ENCODE peak calls at places on chromosomes 5 and 9, in four cellular contexts. One of them, this sample, is unnamed.

GRCh38 chr5:10442581-10442980 is 902 bp downstream of the ROPN1L start:
- DNase-seq in psoas muscle: no peak
- DNase-seq in mesothelial cell of epicardium: no peak
- DNase-seq in type B pancreatic cell: no peak
- DNase-seq in this sample: no peak

GRCh38 chr9:87206064-87206661 is 258.9 kb upstream of the GAS1 start:
- DNase-seq in mesothelial cell of epicardium: no peak
- DNase-seq in psoas muscle: no peak
- DNase-seq in type B pancreatic cell: no peak
- DNase-seq in this sample: no peak

GRCh38 chr9:114207034-114207815 is 51.9 kb downstream of the COL27A1 start:
- DNase-seq in mesothelial cell of epicardium: peak
- DNase-seq in type B pancreatic cell: no peak
- DNase-seq in psoas muscle: peak
- DNase-seq in this sample: no peak

GRCh38 chr5:172463031-172463430 is 8.7 kb upstream of the SH3PXD2B start:
- DNase-seq in mesothelial cell of epicardium: no peak
- DNase-seq in type B pancreatic cell: no peak
- DNase-seq in psoas muscle: no peak
- DNase-seq in this sample: no peak

GRCh38 chr9:37378613-37379004 is 43.9 kb upstream of the GRHPR start:
- DNase-seq in type B pancreatic cell: no peak
- DNase-seq in psoas muscle: no peak
- DNase-seq in mesothelial cell of epicardium: no peak
- DNase-seq in this sample: no peak

GRCh38 chr5:159786901-159787691 is 129.2 kb upstream of the ADRA1B start:
- DNase-seq in mesothelial cell of epicardium: no peak
- DNase-seq in type B pancreatic cell: no peak
- DNase-seq in psoas muscle: peak
- DNase-seq in this sample: no peak

GRCh38 chr5:6158974-6159863 is 219.1 kb downstream of the MED10 start:
- DNase-seq in type B pancreatic cell: no peak
- DNase-seq in mesothelial cell of epicardium: no peak
- DNase-seq in psoas muscle: no peak
- DNase-seq in this sample: no peak

GRCh38 chr9:137301086-137301947 is 754 bp downstream of the NRARP start:
- DNase-seq in psoas muscle: peak
- DNase-seq in type B pancreatic cell: no peak
- DNase-seq in mesothelial cell of epicardium: no peak
- DNase-seq in this sample: peak

GRCh38 chr9:133505186-133505830 is 19.5 kb downstream of the MYMK start:
- DNase-seq in mesothelial cell of epicardium: no peak
- DNase-seq in type B pancreatic cell: no peak
- DNase-seq in psoas muscle: no peak
- DNase-seq in this sample: no peak

GRCh38 chr5:11182441-11183080 is 421.5 kb upstream of the DAP start:
- DNase-seq in mesothelial cell of epicardium: no peak
- DNase-seq in type B pancreatic cell: no peak
- DNase-seq in psoas muscle: no peak
- DNase-seq in this sample: peak

GRCh38 chr5:53253421-53253871 is 143.9 kb upstream of the MOCS2 start:
- DNase-seq in type B pancreatic cell: no peak
- DNase-seq in mesothelial cell of epicardium: no peak
- DNase-seq in psoas muscle: no peak
- DNase-seq in this sample: no peak

GRCh38 chr9:115275753-115276152 is 157.8 kb upstream of the TNC start:
- DNase-seq in type B pancreatic cell: no peak
- DNase-seq in psoas muscle: no peak
- DNase-seq in mesothelial cell of epicardium: no peak
- DNase-seq in this sample: no peak

GRCh38 chr9:90219548-90220118 is 423.0 kb downstream of the DIRAS2 start:
- DNase-seq in psoas muscle: no peak
- DNase-seq in type B pancreatic cell: no peak
- DNase-seq in mesothelial cell of epicardium: no peak
- DNase-seq in this sample: peak

GRCh38 chr5:38433160-38433861 is 123.1 kb downstream of the LIFR start:
- DNase-seq in psoas muscle: no peak
- DNase-seq in mesothelial cell of epicardium: no peak
- DNase-seq in type B pancreatic cell: no peak
- DNase-seq in this sample: no peak

GRCh38 chr5:14185336-14186131 is 42.4 kb downstream of the TRIO start:
- DNase-seq in psoas muscle: peak
- DNase-seq in type B pancreatic cell: no peak
- DNase-seq in mesothelial cell of epicardium: no peak
- DNase-seq in this sample: no peak

GRCh38 chr9:98846879-98847278 is 39.4 kb downstream of the GALNT12 start:
- DNase-seq in psoas muscle: no peak
- DNase-seq in type B pancreatic cell: no peak
- DNase-seq in mesothelial cell of epicardium: no peak
- DNase-seq in this sample: no peak

GRCh38 chr9:126806336-126806735 is 1.5 kb downstream of the ZBTB43 start:
- DNase-seq in psoas muscle: no peak
- DNase-seq in type B pancreatic cell: no peak
- DNase-seq in mesothelial cell of epicardium: no peak
- DNase-seq in this sample: no peak

GRCh38 chr5:147483197-147483790 is 26.6 kb downstream of the DPYSL3 start:
- DNase-seq in psoas muscle: no peak
- DNase-seq in type B pancreatic cell: no peak
- DNase-seq in mesothelial cell of epicardium: no peak
- DNase-seq in this sample: no peak

GRCh38 chr5:150513375-150514309 is 5.7 kb downstream of the NDST1 start:
- DNase-seq in psoas muscle: no peak
- DNase-seq in mesothelial cell of epicardium: no peak
- DNase-seq in type B pancreatic cell: no peak
- DNase-seq in this sample: no peak
- TF ChIP-seq CTCF in psoas muscle: no peak
- TF ChIP-seq CTCF in mesothelial cell of epicardium: no peak
- TF ChIP-seq CTCF in type B pancreatic cell: peak
- TF ChIP-seq CTCF in this sample: no peak

DNA sequence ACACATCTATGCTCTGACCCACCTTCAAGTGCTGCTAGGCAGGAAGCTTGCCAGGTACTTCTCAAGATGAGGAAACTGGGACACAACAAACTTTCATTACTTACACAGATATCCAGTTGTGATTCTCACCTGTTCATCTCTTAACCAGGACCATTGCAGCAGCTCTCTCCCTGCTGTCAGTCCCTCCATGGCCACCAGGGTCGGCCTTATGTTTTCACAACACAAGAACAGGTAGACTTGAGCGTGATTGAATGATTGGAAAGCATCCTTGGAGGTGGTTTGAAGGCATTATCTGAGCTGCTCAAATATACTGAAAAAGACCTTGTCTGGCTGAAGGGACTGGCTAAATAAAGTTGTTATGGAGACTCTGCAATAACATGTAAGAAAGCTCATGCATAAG is 94.4 kb downstream of the MTREX start:
- DNase-seq in mesothelial cell of epicardium: no peak
- DNase-seq in type B pancreatic cell: no peak
- DNase-seq in psoas muscle: no peak
- DNase-seq in this sample: peak
- TF ChIP-seq CTCF in mesothelial cell of epicardium: no peak
- TF ChIP-seq CTCF in type B pancreatic cell: peak
- TF ChIP-seq CTCF in psoas muscle: no peak
- TF ChIP-seq CTCF in this sample: no peak

GRCh38 chr5:77864997-77865396 is 88.9 kb upstream of the TBCA start:
- DNase-seq in type B pancreatic cell: no peak
- DNase-seq in psoas muscle: no peak
- DNase-seq in mesothelial cell of epicardium: no peak
- DNase-seq in this sample: no peak

GRCh38 chr5:77869115-77869798 is 93.1 kb upstream of the TBCA start:
- DNase-seq in mesothelial cell of epicardium: no peak
- DNase-seq in type B pancreatic cell: no peak
- DNase-seq in psoas muscle: no peak
- DNase-seq in this sample: no peak

GRCh38 chr5:77866198-77866597 is 90.1 kb upstream of the TBCA start:
- DNase-seq in type B pancreatic cell: no peak
- DNase-seq in mesothelial cell of epicardium: no peak
- DNase-seq in psoas muscle: no peak
- DNase-seq in this sample: no peak

GRCh38 chr5:77867914-77868313 is 91.8 kb upstream of the TBCA start:
- DNase-seq in psoas muscle: no peak
- DNase-seq in mesothelial cell of epicardium: no peak
- DNase-seq in type B pancreatic cell: no peak
- DNase-seq in this sample: no peak

DNA sequence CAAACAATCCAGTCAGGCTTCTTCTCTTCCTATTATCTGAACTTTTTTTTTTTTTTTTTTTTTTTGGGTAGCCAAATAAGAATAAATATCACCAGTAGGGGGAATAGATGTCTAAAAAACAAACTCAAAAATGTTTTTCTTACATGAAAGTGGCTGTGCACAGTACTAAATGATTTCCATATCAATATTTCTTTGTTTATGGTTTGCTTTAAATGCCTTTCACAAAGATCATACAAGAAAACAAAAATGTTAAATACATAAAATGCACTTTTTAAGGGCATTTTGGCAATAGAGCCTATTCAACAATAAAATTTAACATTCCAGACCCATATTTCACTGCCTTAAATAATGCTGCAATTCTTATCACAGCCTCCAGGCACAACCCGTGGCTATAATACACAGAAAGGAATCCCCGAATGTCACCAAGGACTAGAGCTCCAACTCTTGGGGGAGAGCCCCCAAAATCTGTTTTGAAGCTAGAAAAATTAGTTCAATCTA is 91.1 kb upstream of the TBCA start:
- DNase-seq in mesothelial cell of epicardium: no peak
- DNase-seq in psoas muscle: no peak
- DNase-seq in type B pancreatic cell: no peak
- DNase-seq in this sample: no peak
- TF ChIP-seq CTCF in mesothelial cell of epicardium: peak
- TF ChIP-seq CTCF in psoas muscle: no peak
- TF ChIP-seq CTCF in type B pancreatic cell: peak
- TF ChIP-seq CTCF in this sample: no peak

GRCh38 chr5:136064510-136064909 is 35.7 kb downstream of the TGFBI start:
- DNase-seq in type B pancreatic cell: no peak
- DNase-seq in mesothelial cell of epicardium: no peak
- DNase-seq in psoas muscle: no peak
- DNase-seq in this sample: peak
- TF ChIP-seq CTCF in type B pancreatic cell: no peak
- TF ChIP-seq CTCF in mesothelial cell of epicardium: no peak
- TF ChIP-seq CTCF in psoas muscle: peak
- TF ChIP-seq CTCF in this sample: no peak

DNA sequence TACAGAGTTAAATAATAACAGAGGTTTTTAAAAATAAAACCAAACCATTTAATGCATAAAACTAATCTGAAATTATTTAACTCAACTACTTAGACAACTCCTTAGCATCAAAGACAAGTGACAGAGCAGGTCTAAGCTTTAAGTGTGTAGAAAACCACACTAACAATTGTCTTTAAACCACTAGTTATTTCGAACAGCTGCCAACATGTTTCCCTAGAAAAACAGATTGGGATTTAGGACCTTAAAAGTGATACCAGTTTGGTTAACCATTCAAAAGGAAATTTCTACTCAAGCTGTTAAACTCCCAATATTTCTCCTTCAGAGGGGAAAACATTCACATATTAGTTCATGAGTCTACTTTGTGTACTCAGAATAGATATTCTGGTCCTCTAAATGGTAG is 208.7 kb downstream of the BNC2 start:
- DNase-seq in type B pancreatic cell: no peak
- DNase-seq in psoas muscle: no peak
- DNase-seq in mesothelial cell of epicardium: no peak
- DNase-seq in this sample: no peak
- TF ChIP-seq CTCF in type B pancreatic cell: no peak
- TF ChIP-seq CTCF in psoas muscle: no peak
- TF ChIP-seq CTCF in mesothelial cell of epicardium: no peak
- TF ChIP-seq CTCF in this sample: no peak

DNA sequence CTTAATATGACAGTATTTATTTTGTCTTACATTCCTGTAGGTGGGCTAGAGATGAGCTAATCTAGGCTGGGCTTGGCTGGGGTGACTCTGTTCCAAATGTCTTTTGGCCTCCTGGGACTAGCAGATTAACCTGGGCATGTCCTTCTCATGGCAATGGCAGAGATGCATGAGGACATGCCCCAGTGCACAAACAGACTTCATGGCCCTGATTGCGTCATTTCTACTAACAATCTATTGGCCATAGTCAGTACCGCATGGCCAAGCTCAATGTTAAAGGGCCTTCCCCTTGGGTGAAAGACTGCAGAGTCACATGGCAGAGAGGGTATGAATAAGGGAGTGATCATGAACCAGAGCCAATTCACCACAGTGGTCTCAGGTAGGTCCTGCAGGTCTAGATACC is 313.4 kb downstream of the MSX2 start:
- DNase-seq in mesothelial cell of epicardium: no peak
- DNase-seq in type B pancreatic cell: no peak
- DNase-seq in psoas muscle: no peak
- DNase-seq in this sample: no peak
- TF ChIP-seq CTCF in mesothelial cell of epicardium: no peak
- TF ChIP-seq CTCF in type B pancreatic cell: no peak
- TF ChIP-seq CTCF in psoas muscle: no peak
- TF ChIP-seq CTCF in this sample: no peak

DNA sequence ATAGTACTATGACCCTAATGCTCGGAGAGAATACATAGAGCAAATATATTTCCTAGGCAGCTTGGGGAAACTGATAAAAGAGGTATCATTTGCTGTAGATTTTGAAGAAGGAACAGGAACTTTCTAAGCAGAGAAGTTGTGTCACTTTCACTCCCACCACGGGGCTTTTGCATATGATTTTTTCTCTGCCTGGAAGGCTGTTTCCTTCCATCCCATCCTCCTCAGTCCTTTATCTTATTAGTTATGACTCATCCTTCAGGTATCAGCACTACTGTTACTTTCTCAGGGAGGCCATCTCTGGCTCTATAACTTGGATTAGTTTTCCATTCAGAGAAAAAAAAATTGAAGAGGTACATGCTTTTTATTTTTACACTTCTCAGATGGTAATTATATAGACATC is 2006.1 kb upstream of the WWC1 start:
- DNase-seq in psoas muscle: no peak
- DNase-seq in mesothelial cell of epicardium: no peak
- DNase-seq in type B pancreatic cell: no peak
- DNase-seq in this sample: no peak
- TF ChIP-seq CTCF in psoas muscle: no peak
- TF ChIP-seq CTCF in mesothelial cell of epicardium: no peak
- TF ChIP-seq CTCF in type B pancreatic cell: no peak
- TF ChIP-seq CTCF in this sample: no peak

DNA sequence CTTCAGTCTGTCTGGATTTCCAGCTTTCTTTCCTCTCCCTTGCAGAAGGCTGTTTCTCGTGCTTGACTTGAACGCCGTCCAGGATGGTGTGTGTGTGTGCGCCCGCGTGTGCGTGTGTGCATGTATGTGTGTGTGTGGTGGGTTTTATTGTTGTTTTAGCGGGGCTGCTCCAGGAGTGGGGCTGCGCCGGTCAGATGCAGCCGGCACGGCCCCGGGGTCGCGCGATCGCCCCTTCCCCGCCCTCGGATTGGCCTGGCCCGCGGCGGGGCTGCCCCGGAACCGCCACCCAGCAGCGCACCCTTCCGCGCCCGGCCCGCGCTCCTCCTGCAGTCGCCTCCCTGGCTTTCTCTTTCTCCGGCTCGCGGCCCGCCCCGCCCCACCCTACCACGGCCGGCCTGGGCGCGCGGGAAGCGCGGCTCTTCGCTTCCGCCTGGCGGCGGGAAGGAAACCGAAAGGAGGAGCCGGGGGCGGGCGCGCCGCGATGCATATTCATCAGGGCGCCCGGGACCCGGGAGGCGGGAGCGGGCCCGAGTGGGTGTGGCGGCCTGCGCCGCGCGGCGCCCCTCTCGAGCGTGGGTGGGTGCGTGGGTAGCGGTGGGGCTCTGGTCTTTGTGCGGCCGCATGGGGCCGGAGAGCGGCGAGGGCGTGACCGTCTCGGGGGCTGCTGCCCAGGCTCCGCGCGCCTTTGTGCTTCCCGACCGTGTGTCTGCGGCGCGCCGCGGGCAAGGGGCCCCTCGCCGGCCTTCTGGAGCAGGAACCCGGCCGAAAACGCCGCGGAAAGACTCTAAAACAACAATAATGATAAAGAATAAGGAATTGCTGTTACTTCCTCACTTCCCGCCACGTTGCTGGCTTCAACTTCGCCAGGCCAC is 8.5 kb upstream of the NFIB start:
- DNase-seq in mesothelial cell of epicardium: peak
- DNase-seq in psoas muscle: peak
- DNase-seq in type B pancreatic cell: peak
- DNase-seq in this sample: peak
- TF ChIP-seq CTCF in mesothelial cell of epicardium: peak
- TF ChIP-seq CTCF in psoas muscle: peak
- TF ChIP-seq CTCF in type B pancreatic cell: peak
- TF ChIP-seq CTCF in this sample: peak